ENCODE peak calls at places on chromosome 9, in six cellular contexts. L is lower lobe of right lung, D is tibial nerve, B is A549, H is body of pancreas, A is uterus. R is an unnamed sample.

GRCh38 chr9:24793711-24794110 is 248.0 kb upstream of the IZUMO3 start:
- DNase-seq in D (no peak), L (no peak), H (no peak), B (no peak), A (no peak), R (peak)

GRCh38 chr9:89654025-89654662 is 49.3 kb downstream of the GADD45G start:
- DNase-seq in B (no peak), L (no peak), D (no peak), H (peak), A (no peak), R (no peak)

GRCh38 chr9:134826336-134827246 is 54.0 kb upstream of the FCN2 start:
- DNase-seq in A (no peak), B (no peak), D (no peak), H (no peak), L (no peak), R (no peak)

GRCh38 chr9:549425-549997 is 292.0 kb upstream of the DMRT1 start:
- DNase-seq in L (no peak), D (no peak), H (no peak), A (no peak), B (no peak), R (no peak)

GRCh38 chr9:93244510-93245436 is 60.8 kb downstream of the WNK2 start:
- DNase-seq in B (no peak), A (no peak), D (no peak), L (no peak), H (peak), R (no peak)

GRCh38 chr9:98373622-98374021 is 118.2 kb upstream of the TBC1D2 start:
- DNase-seq in L (no peak), D (no peak), B (no peak), A (no peak), H (no peak), R (no peak)

GRCh38 chr9:63859475-63860215 is 1425.4 kb downstream of the FOXD4L5 start:
- DNase-seq in B (peak), D (no peak), H (no peak), A (no peak), L (peak), R (peak)

GRCh38 chr9:108383801-108384200 is 472.0 kb downstream of the ACTL7B start:
- DNase-seq in D (no peak), H (no peak), A (no peak), B (no peak), L (no peak), R (peak)

GRCh38 chr9:8750639-8751041 is 951.1 kb upstream of the DMAC1 start:
- DNase-seq in A (no peak), H (no peak), L (no peak), D (no peak), B (no peak), R (peak)

GRCh38 chr9:34568783-34569182 is 20.7 kb downstream of the CNTFR start:
- DNase-seq in B (no peak), L (no peak), H (no peak), A (no peak), D (no peak), R (no peak)

GRCh38 chr9:84705128-84705527 is 35.6 kb downstream of the NTRK2 start:
- DNase-seq in D (no peak), A (no peak), L (no peak), B (no peak), H (no peak), R (no peak)

GRCh38 chr9:93129286-93129685 is 4.8 kb downstream of the NINJ1 start:
- DNase-seq in A (peak), D (no peak), B (no peak), H (peak), L (no peak), R (no peak)

GRCh38 chr9:123049589-123050222 is 16.2 kb downstream of the GPR21 start:
- DNase-seq in D (no peak), A (peak), B (no peak), H (peak), L (no peak), R (peak)

GRCh38 chr9:91760906-91761305 is 189.1 kb downstream of the ROR2 start:
- DNase-seq in H (no peak), A (no peak), D (no peak), L (no peak), B (no peak), R (no peak)

GRCh38 chr9:83220737-83221136 is 157.8 kb upstream of the RASEF start:
- DNase-seq in L (no peak), A (no peak), D (no peak), B (no peak), H (peak), R (peak)

GRCh38 chr9:98819231-98819630 is 11.8 kb downstream of the GALNT12 start:
- DNase-seq in A (no peak), H (no peak), D (no peak), B (no peak), L (no peak), R (no peak)

GRCh38 chr9:107638922-107639321 is 149.4 kb upstream of the KLF4 start:
- DNase-seq in L (peak), B (peak), H (peak), A (peak), D (peak), R (peak)

GRCh38 chr9:125341566-125341965 is 79.9 kb downstream of the GAPVD1 start:
- DNase-seq in D (no peak), B (no peak), A (no peak), H (no peak), L (no peak), R (no peak)

GRCh38 chr9:124467410-124468060 is 17.3 kb downstream of the ADGRD2 start:
- DNase-seq in A (no peak), H (no peak), D (no peak), B (no peak), L (peak), R (no peak)

GRCh38 chr9:88476491-88477271 is 58.3 kb upstream of the NXNL2 start:
- DNase-seq in B (no peak), D (no peak), A (no peak), H (no peak), L (no peak), R (peak)

GRCh38 chr9:93606187-93606586 is 29.8 kb downstream of the PHF2 start:
- DNase-seq in A (no peak), L (no peak), D (no peak), H (no peak), B (no peak), R (no peak)

GRCh38 chr9:112200699-112201098 is 25.6 kb upstream of the SUSD1 start:
- DNase-seq in B (no peak), D (no peak), H (no peak), L (no peak), A (no peak), R (no peak)

GRCh38 chr9:112031400-112031799 is 134.8 kb downstream of the UGCG start:
- DNase-seq in D (no peak), A (no peak), B (no peak), H (no peak), L (no peak), R (no peak)

GRCh38 chr9:98374385-98375051 is 119.1 kb upstream of the TBC1D2 start:
- DNase-seq in L (no peak), A (no peak), D (no peak), H (peak), B (peak), R (peak)

GRCh38 chr9:115757461-115757860 is 396.1 kb upstream of the PAPPA start:
- DNase-seq in L (no peak), B (peak), H (no peak), D (no peak), A (no peak), R (peak)

GRCh38 chr9:21688108-21689102 is 114.0 kb upstream of the MTAP start:
- DNase-seq in D (no peak), L (no peak), B (peak), A (no peak), H (no peak), R (peak)

GRCh38 chr9:131226226-131226625 is 50.1 kb downstream of the FAM78A start:
- DNase-seq in L (no peak), B (peak), D (no peak), A (no peak), H (no peak), R (no peak)

GRCh38 chr9:77710965-77711657 is 63.0 kb upstream of the GNA14 start:
- DNase-seq in B (no peak), A (no peak), L (no peak), H (no peak), D (no peak), R (no peak)

GRCh38 chr9:131889437-131890244 is 149.8 kb upstream of the RAPGEF1 start:
- DNase-seq in B (no peak), A (no peak), H (no peak), L (no peak), D (no peak), R (peak)

GRCh38 chr9:128705051-128705965 is 3.0 kb downstream of the PKN3 start:
- DNase-seq in A (no peak), L (peak), B (no peak), D (no peak), H (peak), R (no peak)

GRCh38 chr9:86946712-86947145 is 577 bp downstream of the GAS1 start:
- DNase-seq in H (no peak), B (peak), D (peak), A (peak), L (peak), R (peak)

GRCh38 chr9:108272350-108272899 is 583.4 kb downstream of the ACTL7B start:
- DNase-seq in A (peak), H (peak), B (peak), L (peak), D (peak), R (peak)

GRCh38 chr9:21873540-21874221 is 71.2 kb downstream of the MTAP start:
- DNase-seq in L (no peak), H (no peak), A (no peak), D (no peak), B (no peak), R (peak)

GRCh38 chr9:29332789-29333188 is 1759.5 kb upstream of the C9orf72 start:
- DNase-seq in B (peak), D (no peak), A (no peak), H (no peak), L (no peak), R (peak)

GRCh38 chr9:135082536-135082935 is 4.9 kb upstream of the OLFM1 start:
- DNase-seq in A (no peak), H (no peak), L (peak), B (no peak), D (no peak), R (no peak)

GRCh38 chr9:98037362-98037761 is 19.2 kb upstream of the NANS start:
- DNase-seq in L (peak), B (no peak), D (no peak), H (no peak), A (peak), R (no peak)

GRCh38 chr9:70880523-70880922 is 240.9 kb downstream of the TRPM3 start:
- DNase-seq in A (no peak), B (no peak), D (no peak), L (no peak), H (no peak), R (no peak)

GRCh38 chr9:133433351-133433843 is 11.2 kb downstream of the ADAMTS13 start:
- DNase-seq in H (no peak), A (no peak), L (no peak), D (no peak), B (no peak), R (no peak)
- TF ChIP-seq CTCF in H (no peak), A (no peak), L (no peak), D (no peak), B (no peak), R (no peak)

GRCh38 chr9:33161011-33161588 is 6.0 kb downstream of the B4GALT1 start:
- DNase-seq in H (peak), A (peak), B (peak), D (no peak), L (peak), R (peak)
- H3K4me3 ChIP-seq in H (no peak), A (no peak), B (peak), D (no peak), L (peak), R (peak)

GRCh38 chr9:36793277-36793676 is 220.6 kb downstream of the MELK start:
- DNase-seq in A (no peak), H (no peak), L (no peak), D (no peak), B (peak), R (no peak)

GRCh38 chr9:36797471-36798220 is 225.0 kb downstream of the MELK start:
- DNase-seq in A (no peak), L (no peak), D (no peak), B (no peak), H (no peak), R (no peak)

GRCh38 chr9:36796671-36797419 is 224.2 kb downstream of the MELK start:
- DNase-seq in A (no peak), H (no peak), L (no peak), D (no peak), B (no peak), R (no peak)

GRCh38 chr9:36802171-36802920 is 229.7 kb downstream of the MELK start:
- DNase-seq in D (peak), H (no peak), B (peak), L (no peak), A (no peak), R (peak)

GRCh38 chr9:36798350-36799065 is 225.8 kb downstream of the MELK start:
- DNase-seq in A (no peak), L (no peak), B (peak), D (no peak), H (no peak), R (no peak)
- TF ChIP-seq CTCF in A (no peak), L (no peak), B (peak), D (no peak), H (no peak), R (no peak)

GRCh38 chr9:80489329-80489728 is 917.6 kb downstream of the TLE4 start:
- DNase-seq in H (no peak), B (no peak), A (no peak), D (no peak), L (no peak), R (no peak)

GRCh38 chr9:80492221-80492620 is 920.5 kb downstream of the TLE4 start:
- DNase-seq in A (no peak), L (peak), H (peak), D (no peak), B (no peak), R (no peak)

GRCh38 chr9:80485420-80485819 is 913.7 kb downstream of the TLE4 start:
- DNase-seq in H (no peak), A (no peak), D (no peak), L (no peak), B (no peak), R (no peak)

GRCh38 chr9:80496901-80497565 is 925.3 kb downstream of the TLE4 start:
- DNase-seq in B (no peak), H (no peak), A (no peak), D (no peak), L (no peak), R (no peak)

GRCh38 chr9:80491086-80491749 is 919.5 kb downstream of the TLE4 start:
- DNase-seq in D (no peak), H (no peak), L (no peak), B (no peak), A (no peak), R (no peak)
- H3K4me3 ChIP-seq in D (no peak), H (no peak), L (no peak), B (no peak), A (no peak), R (no peak)

GRCh38 chr9:5441043-5441442 is 3.3 kb upstream of the PLGRKT start:
- DNase-seq in H (no peak), B (peak), A (no peak), L (no peak), D (no peak), R (no peak)
- TF ChIP-seq CTCF in H (no peak), B (no peak), A (no peak), L (no peak), D (no peak), R (no peak)

DNA sequence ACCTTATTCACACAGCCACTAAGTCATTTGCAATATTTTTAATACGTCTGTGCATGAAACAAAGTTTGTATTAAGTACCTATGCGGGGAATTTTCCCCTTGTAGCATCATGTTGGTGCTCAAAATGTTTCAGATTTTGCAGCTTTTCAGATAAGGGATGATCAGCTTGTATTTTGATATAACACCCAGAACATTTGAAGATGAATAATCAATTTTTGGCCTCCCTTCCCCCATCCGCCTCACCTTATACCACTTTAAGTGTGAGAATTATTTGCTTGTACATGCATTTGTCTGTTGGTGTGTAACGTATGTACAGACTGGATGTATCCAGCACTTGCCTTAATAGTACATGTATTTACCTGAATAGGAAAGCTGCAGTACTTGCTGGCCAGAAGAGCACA is 1.7 kb downstream of the JAK2 start:
- DNase-seq in A (no peak), H (no peak), L (no peak), D (no peak), B (no peak), R (no peak)
- H3K4me3 ChIP-seq in A (peak), H (no peak), L (peak), D (no peak), B (no peak), R (peak)